ENCODE peak calls at places on chromosomes 5 and 9, in five cellular contexts. L is NCI-H2107; O is CD4-positive, alpha-beta memory T cell; S is stimulated activated CD4-positive, alpha-beta T cell treated with anti-CD3 and anti-CD28 coated beads, Interleukin-1b, Interleukin-23, amount 100 ng/mL, for 24 hours; M is neuronal stem cell. A is an unnamed sample.

GRCh38 chr5:38923661-38924451 is 78.0 kb downstream of the OSMR start:
- DNase-seq in L (no peak), O (no peak), S (no peak), M (no peak), A (no peak)

GRCh38 chr5:89556215-89557009 is 673.4 kb upstream of the MEF2C start:
- DNase-seq in L (no peak), O (no peak), S (no peak), M (no peak), A (peak)

GRCh38 chr5:111439473-111440075 is 72.8 kb downstream of the STARD4 start:
- DNase-seq in L (no peak), O (no peak), S (no peak), M (no peak), A (no peak)

GRCh38 chr9:96172797-96173196 is 129.2 kb downstream of the HSD17B3 start:
- DNase-seq in L (no peak), O (no peak), S (no peak), M (no peak), A (no peak)

GRCh38 chr9:101462558-101462957 is 27.0 kb upstream of the ALDOB start:
- DNase-seq in L (no peak), O (no peak), S (no peak), M (no peak), A (no peak)

GRCh38 chr9:88852794-88853193 is 138.5 kb upstream of the S1PR3 start:
- DNase-seq in L (no peak), O (no peak), S (no peak), M (no peak), A (no peak)

GRCh38 chr9:87639949-87640348 is 86.0 kb upstream of the CTSL start:
- DNase-seq in L (no peak), O (no peak), S (no peak), M (no peak), A (no peak)

GRCh38 chr5:10695055-10695649 is 65.9 kb downstream of the DAP start:
- DNase-seq in L (peak), O (no peak), S (no peak), M (peak), A (peak)

GRCh38 chr5:16539169-16539666 is 73.6 kb upstream of the ZNF622 start:
- DNase-seq in L (no peak), O (no peak), S (no peak), M (no peak), A (peak)

GRCh38 chr5:81778642-81779041 is 27.7 kb upstream of the SSBP2 start:
- DNase-seq in L (no peak), O (no peak), S (no peak), M (no peak), A (no peak)

GRCh38 chr5:137622850-137623249 is 113.0 kb downstream of the KLHL3 start:
- DNase-seq in L (peak), O (no peak), S (no peak), M (no peak), A (no peak)

A was measured in DMS53.